ENCODE peak calls at places on chromosomes 7 and 10, in eight cellular contexts. W is activated CD4-positive, alpha-beta T cell treated with anti-CD3 and anti-CD28 coated beads for 48 hours; I is activated CD8-positive, alpha-beta T cell treated with anti-CD3 and anti-CD28 coated beads, Interleukin-2, amount 10 ng/mL, durations not matched to agents 7 days and 5 days; A is skeletal muscle cell; H is cardiac muscle cell; J is fibroblast of villous mesenchyme; V is H7; C is DMS 273 treated with DMSO at 0.1 percent for 48 hours. T is an unnamed sample.
A peak's percentile ranks its signal among the peaks of the same experiment; 100 is the strongest.

GRCh38 chr10:28343987-28344895 is 41.4 kb upstream of the MPP7 start:
- DNase-seq in W (no peak), I (no peak), A (no peak), H (no peak), J (no peak), V (no peak), C (no peak), T (no peak)

GRCh38 chr7:117249696-117250095 is 73.2 kb downstream of the WNT2 start:
- DNase-seq in W (no peak), I (no peak), A (no peak), H (no peak), J (no peak), V (no peak), C (no peak), T (no peak)

GRCh38 chr7:65832281-65832680 is 40.6 kb upstream of the VKORC1L1 start:
- DNase-seq in W (no peak), I (peak; percentile 32), A (peak; percentile 7), H (peak; percentile 80), J (peak; percentile 44), V (peak; percentile 5), C (peak; percentile 56), T (no peak)

GRCh38 chr7:50863053-50863452 is 80.4 kb upstream of the GRB10 start:
- DNase-seq in W (peak; percentile 12), I (no peak), A (no peak), H (no peak), J (no peak), V (no peak), C (no peak), T (no peak)

GRCh38 chr7:82044497-82045080 is 274.7 kb upstream of the HGF start:
- DNase-seq in W (peak; percentile 3), I (peak; percentile 43), A (no peak), H (peak; percentile 77), J (peak; percentile 72), V (no peak), C (no peak), T (no peak)

GRCh38 chr7:72283309-72283708 is 128.8 kb downstream of the CALN1 start:
- DNase-seq in W (no peak), I (no peak), A (no peak), H (no peak), J (no peak), V (no peak), C (no peak), T (no peak)

GRCh38 chr10:124622866-124623536 is 121.2 kb downstream of the FAM53B start:
- DNase-seq in W (no peak), I (no peak), A (no peak), H (no peak), J (no peak), V (no peak), C (no peak), T (no peak)

GRCh38 chr7:8516976-8517375 is 83.6 kb downstream of the NXPH1 start:
- DNase-seq in W (no peak), I (no peak), A (no peak), H (no peak), J (no peak), V (no peak), C (no peak), T (no peak)

T was measured in AG04450.